ENCODE peak calls at places on chromosome 4, in nine cellular contexts. M is SK-N-SH; C is adipocyte; R is activated naive CD4-positive, alpha-beta T cell treated with Interleukin-2 at 50 U/mL for 16 hours; Q is HT1080; K is EH; F is mammary epithelial cell; I is NCI-H748 treated with DMSO at 0.1 percent for 48 hours; J is NCI-H1694 treated with DMSO at 0.1 percent for 48 hours. T is an unnamed sample.

GRCh38 chr4:182307746-182308145 is 64.5 kb downstream of the TENM3 start:
- DNase-seq in M (no peak), C (peak; percentile 93), R (no peak), Q (peak; percentile 98), K (peak; percentile 98), F (peak; percentile 98), I (no peak), J (no peak), T (peak; percentile 97)

GRCh38 chr4:83490876-83491450 is 6.1 kb upstream of the ABRAXAS1 start:
- DNase-seq in M (peak; percentile 64), C (peak; percentile 31), R (no peak), Q (no peak), K (peak; percentile 34), F (no peak), I (no peak), J (peak; percentile 27), T (peak; percentile 11)

GRCh38 chr4:127145001-127145400 is 487.8 kb upstream of the INTU start:
- DNase-seq in M (no peak), C (no peak), R (no peak), Q (no peak), K (no peak), F (no peak), I (peak; percentile 47), J (no peak), T (no peak)

GRCh38 chr4:1216869-1217294 is 32.0 kb downstream of the CTBP1 start:
- DNase-seq in M (no peak), C (no peak), R (peak; percentile 60), Q (no peak), K (no peak), F (no peak), I (no peak), J (no peak), T (no peak)

GRCh38 chr4:103400405-103400804 is 202.3 kb upstream of the CENPE start:
- DNase-seq in M (no peak), C (no peak), R (no peak), Q (peak; percentile 81), K (no peak), F (peak; percentile 91), I (no peak), J (no peak), T (no peak)

GRCh38 chr4:133148690-133149363 is at the start of gene PCDH10:
- DNase-seq in M (peak; percentile 95), C (peak; percentile 99), R (peak; percentile 15), Q (no peak), K (peak; percentile 94), F (peak; percentile 77), I (peak; percentile 75), J (peak; percentile 23), T (peak; percentile 97)

GRCh38 chr4:4541040-4541631 is 712 bp downstream of the STX18 start:
- DNase-seq in M (no peak), C (peak; percentile 67), R (peak; percentile 23), Q (peak; percentile 32), K (peak; percentile 63), F (peak; percentile 53), I (no peak), J (no peak), T (peak; percentile 65)

GRCh38 chr4:101527186-101527585 is 179.9 kb upstream of the PPP3CA start:
- DNase-seq in M (no peak), C (no peak), R (peak; percentile 76), Q (peak; percentile 9), K (no peak), F (peak; percentile 72), I (no peak), J (no peak), T (no peak)

GRCh38 chr4:4861592-4862551 is 2.4 kb downstream of the MSX1 start:
- DNase-seq in M (no peak), C (no peak), R (no peak), Q (no peak), K (no peak), F (no peak), I (no peak), J (no peak), T (no peak)

GRCh38 chr4:119028296-119028695 is 107.3 kb upstream of the MYOZ2 start:
- DNase-seq in M (no peak), C (no peak), R (no peak), Q (no peak), K (peak; percentile 51), F (no peak), I (no peak), J (no peak), T (no peak)

GRCh38 chr4:76545161-76545884 is 110.3 kb downstream of the SHROOM3 start:
- DNase-seq in M (no peak), C (peak; percentile 22), R (no peak), Q (peak; percentile 51), K (peak; percentile 78), F (peak; percentile 53), I (no peak), J (no peak), T (no peak)

GRCh38 chr4:7217453-7218310 is 25.3 kb downstream of the SORCS2 start:
- DNase-seq in M (no peak), C (peak; percentile 27), R (no peak), Q (no peak), K (no peak), F (peak; percentile 46), I (no peak), J (no peak), T (no peak)

GRCh38 chr4:71550220-71551190 is 211.7 kb downstream of the SLC4A4 start:
- DNase-seq in M (no peak), C (peak; percentile 73), R (no peak), Q (peak; percentile 11), K (peak; percentile 77), F (no peak), I (no peak), J (peak; percentile 8), T (peak; percentile 82)

GRCh38 chr4:179750374-179750773 is 2308.1 kb upstream of the AGA start:
- DNase-seq in M (no peak), C (no peak), R (no peak), Q (peak; percentile 6), K (no peak), F (no peak), I (peak; percentile 78), J (no peak), T (no peak)

GRCh38 chr4:69831646-69832325 is 28.2 kb downstream of the SULT1E1 start:
- DNase-seq in M (no peak), C (no peak), R (no peak), Q (no peak), K (no peak), F (no peak), I (no peak), J (no peak), T (no peak)

GRCh38 chr4:25951390-25951952 is 37.5 kb downstream of the SMIM20 start:
- DNase-seq in M (no peak), C (no peak), R (peak; percentile 23), Q (no peak), K (no peak), F (no peak), I (no peak), J (no peak), T (no peak)

GRCh38 chr4:184157322-184157721 is 60.4 kb downstream of the ENPP6 start:
- DNase-seq in M (no peak), C (no peak), R (no peak), Q (no peak), K (no peak), F (no peak), I (no peak), J (no peak), T (no peak)

GRCh38 chr4:108555701-108556100 is 64.7 kb upstream of the RPL34 start:
- DNase-seq in M (no peak), C (no peak), R (no peak), Q (peak; percentile 24), K (no peak), F (no peak), I (no peak), J (no peak), T (no peak)

T was measured in HFFc6.